ENCODE peak calls at places on chromosomes 11 and 22, in five cellular contexts. One of them, this sample, is unnamed. For H3K36me3, the result is how much of the 10 kb centered on the place peaks cover.

GRCh38 chr22:23849009-23850006 is 8.4 kb upstream of the SLC2A11 start:
- DNase-seq in H1: peak
- DNase-seq in mesenchymal stem cell: peak
- DNase-seq in trophoblast cell: peak
- DNase-seq in IMR-90: peak
- DNase-seq in this sample: peak

GRCh38 chr11:28017816-28018215 is 90.1 kb downstream of the KIF18A start:
- DNase-seq in H1: no peak
- DNase-seq in IMR-90: peak
- DNase-seq in mesenchymal stem cell: peak
- DNase-seq in trophoblast cell: no peak
- DNase-seq in this sample: no peak

GRCh38 chr22:28541137-28541536 is 138.5 kb downstream of the TTC28 start:
- DNase-seq in trophoblast cell: no peak
- DNase-seq in mesenchymal stem cell: no peak
- DNase-seq in IMR-90: no peak
- DNase-seq in H1: peak
- DNase-seq in this sample: peak

GRCh38 chr11:118238397-118238796 is 13.6 kb upstream of the JAML start:
- DNase-seq in IMR-90: no peak
- DNase-seq in mesenchymal stem cell: no peak
- DNase-seq in H1: no peak
- DNase-seq in trophoblast cell: no peak
- DNase-seq in this sample: no peak

GRCh38 chr11:75333807-75334140 is 17.7 kb downstream of the ARRB1 start:
- DNase-seq in IMR-90: no peak
- DNase-seq in trophoblast cell: no peak
- DNase-seq in mesenchymal stem cell: no peak
- DNase-seq in H1: no peak
- DNase-seq in this sample: no peak

GRCh38 chr11:35126000-35126878 is 12.7 kb upstream of the CD44 start:
- DNase-seq in mesenchymal stem cell: no peak
- DNase-seq in IMR-90: no peak
- DNase-seq in trophoblast cell: no peak
- DNase-seq in H1: no peak
- DNase-seq in this sample: no peak

GRCh38 chr11:111069076-111069475 is 176.4 kb upstream of the POU2AF2 start:
- DNase-seq in IMR-90: peak
- DNase-seq in H1: peak
- DNase-seq in trophoblast cell: no peak
- DNase-seq in mesenchymal stem cell: peak
- DNase-seq in this sample: no peak

GRCh38 chr22:40263191-40263590 is 83.1 kb upstream of the ADSL start:
- DNase-seq in mesenchymal stem cell: peak
- DNase-seq in trophoblast cell: no peak
- DNase-seq in H1: no peak
- DNase-seq in IMR-90: no peak
- DNase-seq in this sample: no peak

GRCh38 chr11:125192194-125192593 is 27.6 kb downstream of the PKNOX2 start:
- DNase-seq in mesenchymal stem cell: no peak
- DNase-seq in trophoblast cell: no peak
- DNase-seq in IMR-90: no peak
- DNase-seq in H1: no peak
- DNase-seq in this sample: no peak

GRCh38 chr11:117892651-117893050 is 16.2 kb upstream of the FXYD6 start:
- DNase-seq in IMR-90: no peak
- DNase-seq in H1: no peak
- DNase-seq in mesenchymal stem cell: no peak
- DNase-seq in trophoblast cell: no peak
- DNase-seq in this sample: no peak

GRCh38 chr11:17498475-17498874 is 21.8 kb upstream of the ABCC8 start:
- DNase-seq in mesenchymal stem cell: peak
- DNase-seq in IMR-90: no peak
- DNase-seq in H1: no peak
- DNase-seq in trophoblast cell: peak
- DNase-seq in this sample: no peak

GRCh38 chr22:39132871-39133524 is 19.5 kb downstream of the CBX7 start:
- DNase-seq in H1: no peak
- DNase-seq in mesenchymal stem cell: no peak
- DNase-seq in trophoblast cell: no peak
- DNase-seq in IMR-90: no peak
- DNase-seq in this sample: no peak

GRCh38 chr11:118142809-118143208 is 9.8 kb downstream of the SCN4B start:
- DNase-seq in mesenchymal stem cell: no peak
- DNase-seq in trophoblast cell: peak
- DNase-seq in IMR-90: no peak
- DNase-seq in H1: no peak
- DNase-seq in this sample: no peak

GRCh38 chr11:680970-681369 is 14.1 kb downstream of the DEAF1 start:
- DNase-seq in H1: no peak
- DNase-seq in trophoblast cell: no peak
- DNase-seq in mesenchymal stem cell: no peak
- DNase-seq in IMR-90: no peak
- DNase-seq in this sample: no peak

GRCh38 chr11:678297-678696 is 16.7 kb downstream of the DEAF1 start:
- DNase-seq in trophoblast cell: no peak
- DNase-seq in H1: no peak
- DNase-seq in mesenchymal stem cell: no peak
- DNase-seq in IMR-90: no peak
- DNase-seq in this sample: no peak

GRCh38 chr11:680476-680875 is 14.5 kb downstream of the DEAF1 start:
- DNase-seq in IMR-90: no peak
- DNase-seq in H1: no peak
- DNase-seq in trophoblast cell: no peak
- DNase-seq in mesenchymal stem cell: no peak
- DNase-seq in this sample: no peak

GRCh38 chr11:674406-674805 is 20.6 kb downstream of the DEAF1 start:
- DNase-seq in mesenchymal stem cell: no peak
- DNase-seq in H1: no peak
- DNase-seq in IMR-90: no peak
- DNase-seq in trophoblast cell: no peak
- DNase-seq in this sample: no peak

DNA sequence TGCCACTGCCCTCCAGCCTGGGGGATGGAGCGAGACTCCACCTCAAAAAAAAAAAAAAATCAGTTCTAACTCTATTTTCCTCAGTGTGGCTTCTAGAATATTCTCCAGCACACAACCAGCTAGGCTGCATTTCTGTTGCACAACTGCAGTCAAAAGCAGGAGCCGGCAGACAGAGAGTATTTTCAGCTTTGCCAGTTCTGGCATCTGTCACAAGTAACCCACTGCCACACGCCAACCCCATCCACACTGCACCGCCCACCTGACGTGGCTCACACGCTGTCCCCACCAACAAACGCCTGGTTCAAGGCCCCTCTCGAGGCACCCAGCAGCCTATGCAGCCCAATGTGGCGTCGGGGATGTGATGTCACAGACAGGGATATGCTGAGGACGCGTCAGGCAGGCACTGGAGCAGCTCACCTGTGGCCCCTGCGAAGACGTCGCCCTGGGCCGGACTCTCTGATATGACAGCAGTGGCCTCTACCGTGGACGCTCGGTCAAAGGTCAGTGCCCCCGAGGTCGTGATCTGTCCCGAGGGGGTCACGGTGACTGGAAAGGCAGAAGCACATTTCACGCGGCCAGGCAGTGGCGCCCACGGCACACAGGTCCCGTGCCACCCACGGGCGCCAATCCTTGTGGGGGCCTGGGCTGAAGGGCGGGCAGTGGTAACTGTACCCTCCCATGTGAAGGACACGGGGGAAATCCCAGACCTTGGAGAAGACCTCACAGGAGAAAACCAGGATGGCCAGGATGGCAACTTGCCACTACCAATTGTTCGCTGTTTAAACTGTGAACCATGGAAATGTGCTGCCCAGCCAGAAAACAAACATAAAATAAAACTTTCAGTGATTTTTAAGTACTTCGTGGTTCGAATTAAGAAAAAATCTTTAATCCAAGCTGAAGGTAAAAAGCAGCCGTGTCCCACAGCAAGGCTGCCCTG is 15.5 kb downstream of the DEAF1 start:
- DNase-seq in trophoblast cell: no peak
- DNase-seq in H1: no peak
- DNase-seq in IMR-90: no peak
- DNase-seq in mesenchymal stem cell: no peak
- DNase-seq in this sample: no peak
- H3K36me3 ChIP-seq in trophoblast cell: half or more
- H3K36me3 ChIP-seq in H1: under half
- H3K36me3 ChIP-seq in IMR-90: under half
- H3K36me3 ChIP-seq in mesenchymal stem cell: half or more
- H3K36me3 ChIP-seq in this sample: half or more

DNA sequence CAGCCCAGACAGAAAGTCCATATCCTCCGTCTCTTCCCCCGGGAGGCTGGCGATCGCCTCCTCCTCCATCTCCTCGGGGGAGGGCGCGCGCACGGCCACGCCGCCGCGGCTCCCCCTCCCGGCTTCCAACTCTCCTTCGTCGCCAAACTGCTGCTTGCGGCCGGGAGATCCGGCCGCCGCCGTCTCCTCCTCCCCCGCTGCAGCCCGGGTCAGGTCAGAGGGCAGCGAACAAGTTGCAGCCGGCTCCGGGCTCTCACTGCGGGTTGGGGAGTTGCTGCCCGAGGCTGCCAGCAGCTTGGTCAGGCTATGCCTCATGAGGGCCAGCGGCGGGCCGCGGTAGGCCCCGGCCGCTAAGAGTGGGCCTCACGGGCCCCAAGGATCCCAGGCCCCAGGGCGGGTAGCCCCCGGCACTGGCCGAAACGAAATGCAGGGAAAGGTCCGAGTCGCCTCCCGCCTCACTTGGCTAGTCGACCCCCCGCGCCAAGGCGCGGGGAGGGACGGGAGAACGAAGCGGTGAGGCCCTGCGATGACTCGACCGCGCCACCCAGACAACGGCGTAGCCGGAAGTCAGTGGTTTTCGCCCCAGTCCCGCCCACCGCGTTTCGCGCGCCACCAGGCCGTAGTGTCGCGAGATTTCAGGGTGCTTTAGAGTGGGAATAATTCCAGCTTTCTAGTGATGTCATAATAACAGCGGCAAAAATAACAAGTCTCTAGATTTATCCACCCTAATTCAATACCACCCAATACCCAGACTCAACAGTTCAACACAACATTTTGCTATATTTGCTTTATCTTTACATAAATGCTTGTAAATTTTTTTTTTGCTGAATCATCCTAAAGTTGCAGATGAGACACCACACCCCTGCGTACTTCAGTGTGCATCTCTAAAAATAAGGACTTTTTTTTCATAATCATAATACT is at the start of gene CREBZF:
- DNase-seq in H1: peak
- DNase-seq in trophoblast cell: peak
- DNase-seq in mesenchymal stem cell: peak
- DNase-seq in IMR-90: peak
- DNase-seq in this sample: peak
- H4K91ac ChIP-seq in H1: no peak
- H4K91ac ChIP-seq in trophoblast cell: peak
- H4K91ac ChIP-seq in mesenchymal stem cell: peak
- H4K91ac ChIP-seq in IMR-90: peak
- H4K91ac ChIP-seq in this sample: no peak

DNA sequence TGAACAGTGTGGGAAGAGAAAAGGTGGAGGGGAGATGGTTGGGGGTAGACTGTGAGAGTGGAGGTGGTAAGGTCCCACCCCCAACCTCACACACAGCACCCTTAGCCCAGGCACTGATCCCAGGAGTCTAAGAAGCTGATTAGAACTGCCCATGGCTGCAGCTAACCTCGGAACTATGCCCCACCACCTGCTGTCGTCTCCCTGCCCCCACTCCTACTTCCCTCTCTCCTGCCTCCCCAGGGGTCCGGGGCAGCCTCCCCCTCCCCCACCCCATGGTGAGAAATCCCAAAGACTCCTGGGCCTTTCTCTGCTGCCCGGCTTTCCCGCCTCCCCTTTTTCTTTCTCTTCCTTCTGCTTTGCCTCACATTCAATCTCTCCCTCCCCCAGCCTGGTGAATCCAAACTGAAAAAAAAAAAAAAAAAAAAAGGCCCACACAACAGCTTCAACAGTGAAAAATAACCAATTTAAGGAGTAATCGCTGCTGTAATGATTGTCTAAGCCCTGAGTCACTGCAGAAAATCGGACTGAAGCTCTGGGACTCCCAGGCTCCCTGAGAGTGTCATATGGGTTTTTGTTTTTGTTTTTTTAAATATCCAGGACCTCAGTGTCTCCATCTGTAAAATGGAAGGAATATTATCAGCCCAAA is 9.6 kb upstream of the TP53I11 start:
- DNase-seq in IMR-90: no peak
- DNase-seq in H1: no peak
- DNase-seq in mesenchymal stem cell: no peak
- DNase-seq in trophoblast cell: no peak
- DNase-seq in this sample: no peak
- H2AK5ac ChIP-seq in IMR-90: no peak
- H2AK5ac ChIP-seq in H1: peak
- H2AK5ac ChIP-seq in mesenchymal stem cell: no peak
- H2AK5ac ChIP-seq in trophoblast cell: no peak
- H2AK5ac ChIP-seq in this sample: peak

DNA sequence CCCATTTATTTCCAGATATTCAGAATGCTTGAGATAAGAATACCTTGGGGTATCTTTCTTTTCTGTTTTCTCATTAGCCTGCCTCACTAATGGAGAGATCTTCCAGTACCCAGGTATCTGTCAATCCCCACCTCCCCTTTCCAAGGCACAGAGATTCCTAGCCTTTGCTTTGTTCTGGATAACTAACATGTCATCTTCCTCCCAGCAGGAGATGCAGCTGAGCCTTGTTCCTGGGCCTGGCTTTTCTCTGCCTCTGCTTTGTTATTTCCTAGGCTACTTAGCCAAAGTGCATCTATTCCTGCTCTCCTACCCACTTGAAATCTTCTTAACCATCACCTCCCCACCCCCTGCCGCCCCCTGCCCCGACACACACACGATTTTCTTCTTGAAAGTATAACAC is 297.1 kb downstream of the NELL1 start:
- DNase-seq in trophoblast cell: no peak
- DNase-seq in IMR-90: no peak
- DNase-seq in H1: peak
- DNase-seq in mesenchymal stem cell: no peak
- DNase-seq in this sample: peak
- H3K36me3 ChIP-seq in trophoblast cell: under half
- H3K36me3 ChIP-seq in IMR-90: under half
- H3K36me3 ChIP-seq in H1: under half
- H3K36me3 ChIP-seq in mesenchymal stem cell: under half
- H3K36me3 ChIP-seq in this sample: under half

GRCh38 chr22:36239401-36240171 is at the start of gene APOL2:
- DNase-seq in H1: peak
- DNase-seq in trophoblast cell: peak
- DNase-seq in mesenchymal stem cell: peak
- DNase-seq in IMR-90: peak
- DNase-seq in this sample: peak
- H4K91ac ChIP-seq in H1: peak
- H4K91ac ChIP-seq in trophoblast cell: peak
- H4K91ac ChIP-seq in mesenchymal stem cell: peak
- H4K91ac ChIP-seq in IMR-90: peak
- H4K91ac ChIP-seq in this sample: no peak

DNA sequence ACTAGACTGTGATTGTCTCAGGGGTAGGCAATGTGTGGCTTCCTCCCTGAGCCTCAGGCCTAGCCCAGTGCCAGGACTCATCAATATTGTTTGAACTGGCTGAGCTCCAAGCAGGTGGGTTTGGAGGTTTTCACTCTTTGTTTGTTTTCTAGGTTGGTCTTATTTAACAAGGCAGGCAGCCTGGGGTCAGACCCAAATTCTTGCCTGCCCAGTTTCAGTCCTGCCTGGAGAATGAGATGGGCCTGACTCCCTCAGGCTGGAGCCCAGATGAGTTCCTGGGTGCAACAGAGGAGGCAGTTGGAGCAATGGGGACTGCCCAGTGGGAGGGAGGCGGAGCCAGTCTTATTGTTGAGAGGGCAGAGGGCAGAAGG is 28.3 kb upstream of the TP53I11 start:
- DNase-seq in mesenchymal stem cell: no peak
- DNase-seq in IMR-90: no peak
- DNase-seq in trophoblast cell: no peak
- DNase-seq in H1: no peak
- DNase-seq in this sample: no peak
- H2AK5ac ChIP-seq in mesenchymal stem cell: no peak
- H2AK5ac ChIP-seq in IMR-90: no peak
- H2AK5ac ChIP-seq in trophoblast cell: no peak
- H2AK5ac ChIP-seq in H1: peak
- H2AK5ac ChIP-seq in this sample: no peak

This sample was measured in neuronal stem cell.